ENCODE peak calls at places on chromosomes 16 and 17, in six cellular contexts. Q is esophagus muscularis mucosa; W is cardiac muscle cell; T is CD4-positive, CD25-positive, alpha-beta regulatory T cell; R is heart right ventricle; A is CD8-positive, alpha-beta T cell. B is an unnamed sample.

GRCh38 chr16:89548344-89549006 is 12.0 kb upstream of the RPL13 start:
- DNase-seq in Q (no peak), W (no peak), T (no peak), R (no peak), A (no peak), B (no peak)

GRCh38 chr17:68381076-68381900 is 76.0 kb downstream of the WIPI1 start:
- DNase-seq in Q (no peak), W (peak; percentile 78), T (no peak), R (no peak), A (no peak), B (no peak)

GRCh38 chr16:75288596-75289120 is 37.2 kb upstream of the BCAR1 start:
- DNase-seq in Q (no peak), W (no peak), T (peak; percentile 74), R (no peak), A (peak; percentile 38), B (peak; percentile 60)

GRCh38 chr17:78537217-78537860 is 39.9 kb downstream of the DNAH17 start:
- DNase-seq in Q (no peak), W (no peak), T (no peak), R (no peak), A (no peak), B (no peak)

GRCh38 chr17:19336938-19337711 is 25.4 kb downstream of the B9D1 start:
- DNase-seq in Q (no peak), W (no peak), T (no peak), R (no peak), A (no peak), B (no peak)

GRCh38 chr16:54547052-54547451 is 260.5 kb upstream of the IRX3 start:
- DNase-seq in Q (no peak), W (no peak), T (no peak), R (no peak), A (no peak), B (no peak)

GRCh38 chr17:700504-701094 is 14.0 kb downstream of the VPS53 start:
- DNase-seq in Q (no peak), W (peak; percentile 61), T (peak; percentile 54), R (no peak), A (no peak), B (no peak)

GRCh38 chr16:82603784-82604411 is 22.9 kb upstream of the CDH13 start:
- DNase-seq in Q (no peak), W (peak; percentile 79), T (no peak), R (peak; percentile 58), A (no peak), B (no peak)

GRCh38 chr16:70162041-70162451 is 11.5 kb upstream of the CLEC18C start:
- DNase-seq in Q (peak; percentile 90), W (peak; percentile 34), T (no peak), R (no peak), A (no peak), B (no peak)

GRCh38 chr16:24013733-24014645 is 178.2 kb downstream of the PRKCB start:
- DNase-seq in Q (no peak), W (no peak), T (peak; percentile 79), R (peak; percentile 16), A (peak; percentile 36), B (peak; percentile 18)

GRCh38 chr16:27817038-27817437 is 246.5 kb downstream of the GSG1L start:
- DNase-seq in Q (no peak), W (no peak), T (no peak), R (no peak), A (no peak), B (no peak)

GRCh38 chr17:81722184-81723120 is 10.4 kb downstream of the SLC25A10 start:
- DNase-seq in Q (no peak), W (peak; percentile 26), T (no peak), R (peak; percentile 47), A (no peak), B (no peak)

GRCh38 chr17:2749058-2749783 is at the start of gene CCDC92B:
- DNase-seq in Q (no peak), W (no peak), T (no peak), R (no peak), A (no peak), B (no peak)

GRCh38 chr16:89828199-89828869 is at the start of gene SPIRE2:
- DNase-seq in Q (no peak), W (peak; percentile 84), T (peak; percentile 56), R (peak; percentile 81), A (peak; percentile 54), B (peak; percentile 69)

GRCh38 chr16:31876955-31877828 is 3.6 kb downstream of the ZNF267 start:
- DNase-seq in Q (no peak), W (peak; percentile 83), T (peak; percentile 71), R (no peak), A (no peak), B (no peak)

GRCh38 chr16:24737391-24737871 is 8.0 kb downstream of the TNRC6A start:
- DNase-seq in Q (no peak), W (peak; percentile 46), T (no peak), R (no peak), A (no peak), B (no peak)

GRCh38 chr17:19365833-19366636 is 3.5 kb upstream of the B9D1 start:
- DNase-seq in Q (no peak), W (no peak), T (no peak), R (no peak), A (no peak), B (no peak)

GRCh38 chr17:679491-679890 is 35.1 kb downstream of the VPS53 start:
- DNase-seq in Q (no peak), W (no peak), T (no peak), R (no peak), A (no peak), B (no peak)

GRCh38 chr16:59067207-59067606 is 333.1 kb upstream of the GOT2 start:
- DNase-seq in Q (no peak), W (peak; percentile 0), T (no peak), R (peak; percentile 5), A (no peak), B (no peak)

GRCh38 chr16:27242868-27243590 is 25.5 kb downstream of the NSMCE1 start:
- DNase-seq in Q (no peak), W (peak; percentile 86), T (peak; percentile 67), R (no peak), A (no peak), B (no peak)

GRCh38 chr16:82761236-82761635 is 134.5 kb downstream of the CDH13 start:
- DNase-seq in Q (no peak), W (peak; percentile 67), T (no peak), R (peak; percentile 82), A (no peak), B (no peak)

GRCh38 chr16:87821346-87822001 is 47.8 kb downstream of the SLC7A5 start:
- DNase-seq in Q (no peak), W (no peak), T (peak; percentile 57), R (no peak), A (no peak), B (no peak)

GRCh38 chr16:17463335-17463734 is 7.4 kb downstream of the XYLT1 start:
- DNase-seq in Q (no peak), W (no peak), T (peak; percentile 36), R (no peak), A (no peak), B (no peak)

GRCh38 chr16:69478685-69479084 is 54.3 kb downstream of the CYB5B start:
- DNase-seq in Q (no peak), W (no peak), T (no peak), R (no peak), A (no peak), B (no peak)

GRCh38 chr16:74627506-74628220 is 20.7 kb upstream of the GLG1 start:
- DNase-seq in Q (no peak), W (no peak), T (peak; percentile 20), R (peak; percentile 20), A (no peak), B (no peak)

GRCh38 chr17:12089809-12090384 is 69.2 kb downstream of the MAP2K4 start:
- DNase-seq in Q (no peak), W (peak; percentile 28), T (peak; percentile 7), R (no peak), A (no peak), B (no peak)

GRCh38 chr17:11991461-11991860 is 5.8 kb downstream of the ZNF18 start:
- DNase-seq in Q (no peak), W (no peak), T (no peak), R (no peak), A (no peak), B (no peak)

GRCh38 chr17:69117855-69118758 is 23.6 kb downstream of the ABCA6 start:
- DNase-seq in Q (no peak), W (no peak), T (no peak), R (no peak), A (no peak), B (no peak)

GRCh38 chr16:54066451-54067056 is 220.0 kb downstream of the IRX3 start:
- DNase-seq in Q (no peak), W (no peak), T (no peak), R (no peak), A (no peak), B (no peak)

GRCh38 chr17:64457156-64457555 is 8.2 kb downstream of the MILR1 start:
- DNase-seq in Q (no peak), W (peak; percentile 39), T (no peak), R (no peak), A (no peak), B (no peak)
- H3K27ac ChIP-seq in Q (no peak overlapping the region), W (no peak overlapping the region), T (no peak overlapping the region), R (no peak overlapping the region), A (no peak overlapping the region), B (no peak overlapping the region)

GRCh38 chr17:9050801-9051401 is 29.6 kb downstream of the NTN1 start:
- DNase-seq in Q (no peak), W (no peak), T (no peak), R (no peak), A (no peak), B (no peak)
- H3K27ac ChIP-seq in Q (peak overlapping the region; percentile 44), W (no peak overlapping the region), T (no peak overlapping the region), R (no peak overlapping the region), A (no peak overlapping the region), B (no peak overlapping the region)

DNA sequence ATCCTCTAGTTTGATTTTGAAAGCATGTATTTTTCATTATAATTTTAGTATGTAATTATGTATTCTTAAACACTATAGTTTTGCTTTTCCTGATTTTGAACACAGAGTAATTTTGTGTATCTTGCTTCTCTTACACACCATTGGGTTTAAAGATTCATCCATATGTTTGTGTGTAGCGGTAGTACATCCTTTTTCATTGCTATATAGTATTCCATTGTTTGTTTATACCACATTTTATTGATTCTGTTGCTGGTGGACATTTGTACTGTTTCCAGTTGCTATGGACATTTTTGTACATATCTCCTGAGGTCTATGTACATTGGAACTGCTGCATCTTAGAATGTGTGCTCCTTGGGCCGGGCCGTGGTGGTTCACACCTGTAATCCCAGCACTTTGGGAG is 20.5 kb upstream of the LASP1NB start:
- DNase-seq in Q (no peak), W (no peak), T (no peak), R (no peak), A (no peak), B (no peak)
- H3K27ac ChIP-seq in Q (no peak overlapping the region), W (no peak overlapping the region), T (peak overlapping the region; percentile 1), R (no peak overlapping the region), A (no peak overlapping the region), B (no peak overlapping the region)

GRCh38 chr17:45092932-45093430 is 31.9 kb downstream of the NMT1 start:
- DNase-seq in Q (peak; percentile 96), W (peak; percentile 98), T (no peak), R (peak; percentile 77), A (no peak), B (no peak)

GRCh38 chr17:45088741-45089140 is 27.6 kb downstream of the NMT1 start:
- DNase-seq in Q (no peak), W (no peak), T (no peak), R (no peak), A (no peak), B (no peak)

GRCh38 chr17:45093444-45094110 is 32.5 kb downstream of the NMT1 start:
- DNase-seq in Q (no peak), W (peak; percentile 47), T (no peak), R (peak; percentile 36), A (no peak), B (no peak)

GRCh38 chr17:45090711-45091110 is 29.6 kb downstream of the NMT1 start:
- DNase-seq in Q (no peak), W (no peak), T (no peak), R (no peak), A (no peak), B (no peak)

GRCh38 chr17:45091778-45092425 is 30.8 kb downstream of the NMT1 start:
- DNase-seq in Q (no peak), W (peak; percentile 32), T (no peak), R (no peak), A (no peak), B (no peak)
- H3K27ac ChIP-seq in Q (peak overlapping the region; percentile 91), W (no peak overlapping the region), T (no peak overlapping the region), R (peak overlapping the region; percentile 94), A (no peak overlapping the region), B (no peak overlapping the region)